ENCODE peak calls at places on chromosome 18, in ten cellular contexts. M, Q, C, W, D, H, B, K, X and I are unnamed samples.

GRCh38 chr18:23540867-23541266 is 37.6 kb downstream of the RMC1 start:
- DNase-seq in X (no peak), W (no peak), M (no peak), B (no peak), Q (peak), D (no peak), H (no peak), C (no peak), K (no peak), I (no peak)

GRCh38 chr18:39825485-39825884 is 2129.5 kb upstream of the PIK3C3 start:
- DNase-seq in C (no peak), K (no peak), W (peak), Q (no peak), B (no peak), D (no peak), H (no peak), X (no peak), M (no peak), I (no peak)

GRCh38 chr18:2304378-2305175 is 266.7 kb downstream of the METTL4 start:
- DNase-seq in K (no peak), C (peak), H (no peak), Q (no peak), W (peak), B (no peak), D (no peak), M (no peak), X (no peak), I (no peak)

GRCh38 chr18:63788447-63789096 is 13.4 kb downstream of the SERPINB7 start:
- DNase-seq in K (no peak), D (no peak), X (peak), Q (peak), W (peak), H (peak), B (peak), M (no peak), C (peak), I (no peak)

GRCh38 chr18:61957801-61958516 is 65.2 kb upstream of the RNF152 start:
- DNase-seq in X (no peak), Q (peak), W (no peak), K (no peak), H (no peak), M (no peak), D (no peak), C (peak), B (no peak), I (no peak)

GRCh38 chr18:77132369-77133050 is at the start of gene MBP:
- DNase-seq in W (no peak), C (no peak), D (peak), H (peak), Q (peak), K (peak), B (no peak), M (peak), X (peak), I (peak)

GRCh38 chr18:59140287-59140885 is 702 bp downstream of the SEC11C start:
- DNase-seq in W (peak), K (no peak), C (peak), M (no peak), X (no peak), D (no peak), B (peak), Q (no peak), H (peak), I (no peak)

GRCh38 chr18:41955688-41956087 is 654 bp downstream of the PIK3C3 start:
- DNase-seq in D (no peak), M (no peak), W (no peak), B (no peak), Q (peak), K (no peak), H (no peak), X (no peak), C (no peak), I (no peak)

GRCh38 chr18:74139888-74140287 is 7.7 kb downstream of the FBXO15 start:
- DNase-seq in M (no peak), C (no peak), D (no peak), B (no peak), K (no peak), H (no peak), X (no peak), W (no peak), Q (no peak), I (no peak)

GRCh38 chr18:2919600-2919999 is 72.8 kb downstream of the EMILIN2 start:
- DNase-seq in M (no peak), X (no peak), K (no peak), W (no peak), H (no peak), D (no peak), Q (no peak), C (no peak), B (no peak), I (no peak)

GRCh38 chr18:8515142-8515865 is 93.9 kb upstream of the RAB12 start:
- DNase-seq in W (no peak), K (no peak), Q (no peak), D (no peak), M (no peak), B (no peak), H (no peak), C (no peak), X (no peak), I (no peak)

GRCh38 chr18:78512080-78512601 is 467.5 kb upstream of the SALL3 start:
- DNase-seq in K (no peak), M (peak), W (no peak), H (no peak), D (no peak), X (peak), Q (no peak), C (no peak), B (no peak), I (no peak)

GRCh38 chr18:79549638-79550000 is 130.0 kb upstream of the CTDP1 start:
- DNase-seq in X (peak), K (no peak), Q (no peak), C (no peak), M (no peak), B (no peak), D (no peak), W (no peak), H (peak), I (no peak)

GRCh38 chr18:76530846-76531245 is 35.8 kb upstream of the ZNF516 start:
- DNase-seq in Q (no peak), C (no peak), M (no peak), H (no peak), B (no peak), X (no peak), K (no peak), D (no peak), W (peak), I (no peak)

GRCh38 chr18:53489266-53489665 is 735.2 kb downstream of the MBD2 start:
- DNase-seq in M (no peak), C (no peak), H (no peak), D (no peak), W (no peak), X (no peak), K (no peak), B (no peak), Q (no peak), I (no peak)

GRCh38 chr18:596288-596881 is 403 bp upstream of the CLUL1 start:
- DNase-seq in Q (peak), H (no peak), C (no peak), B (no peak), K (no peak), W (no peak), X (no peak), D (peak), M (no peak), I (no peak)

GRCh38 chr18:73118121-73118816 is 250.5 kb upstream of the NETO1 start:
- DNase-seq in B (no peak), X (no peak), W (no peak), H (no peak), D (no peak), K (no peak), M (no peak), C (no peak), Q (no peak), I (no peak)

GRCh38 chr18:32707153-32707552 is 65.7 kb downstream of the KLHL14 start:
- DNase-seq in M (no peak), B (no peak), K (no peak), W (no peak), C (no peak), H (peak), Q (no peak), X (no peak), D (no peak), I (no peak)

GRCh38 chr18:48824231-48824970 is 126.4 kb downstream of the SMAD7 start:
- DNase-seq in C (no peak), B (no peak), D (no peak), X (peak), M (peak), K (no peak), Q (no peak), H (peak), W (no peak), I (peak)

GRCh38 chr18:77108821-77109692 is 23.5 kb downstream of the MBP start:
- DNase-seq in H (no peak), M (no peak), X (no peak), D (no peak), C (no peak), W (no peak), Q (no peak), B (no peak), K (no peak), I (no peak)

GRCh38 chr18:55152801-55153200 is 193.5 kb upstream of the CCDC68 start:
- DNase-seq in K (no peak), C (no peak), X (no peak), M (no peak), W (no peak), D (no peak), B (peak), H (no peak), Q (no peak), I (no peak)

GRCh38 chr18:77056399-77057015 is 76.1 kb downstream of the MBP start:
- DNase-seq in M (no peak), D (no peak), B (no peak), X (no peak), H (no peak), C (no peak), K (no peak), Q (no peak), W (no peak), I (peak)

GRCh38 chr18:49728542-49728941 is 84.8 kb downstream of the ACAA2 start:
- DNase-seq in H (peak), M (no peak), C (no peak), Q (peak), W (peak), B (no peak), D (no peak), X (no peak), K (no peak), I (no peak)

GRCh38 chr18:48884306-48885235 is 66.2 kb downstream of the SMAD7 start:
- DNase-seq in Q (no peak), W (no peak), C (no peak), K (no peak), X (no peak), D (no peak), B (no peak), H (no peak), M (peak), I (no peak)

GRCh38 chr18:40565805-40566509 is 1389.1 kb upstream of the PIK3C3 start:
- DNase-seq in M (no peak), C (no peak), H (no peak), D (no peak), X (no peak), W (no peak), K (no peak), B (no peak), Q (no peak), I (no peak)